ENCODE peak calls at places on chromosomes 6 and 20, in nine cellular contexts. One of them, this sample, is unnamed.

GRCh38 chr20:62780696-62781095 is 15.6 kb upstream of the MRGBP start:
- DNase-seq in coronary artery: no peak
- DNase-seq in fibroblast of lung: no peak
- DNase-seq in Caco-2: no peak
- DNase-seq in cardiac muscle cell: no peak
- DNase-seq in effector memory CD4-positive, alpha-beta T cell: no peak
- DNase-seq in esophagus squamous epithelium: no peak
- DNase-seq in small intestine: no peak
- DNase-seq in GM23248: no peak
- DNase-seq in this sample: no peak

GRCh38 chr6:7389162-7389450 is 436 bp downstream of the CAGE1 start:
- DNase-seq in cardiac muscle cell: peak; percentile 90
- DNase-seq in coronary artery: no peak
- DNase-seq in fibroblast of lung: peak; percentile 73
- DNase-seq in small intestine: no peak
- DNase-seq in esophagus squamous epithelium: no peak
- DNase-seq in effector memory CD4-positive, alpha-beta T cell: no peak
- DNase-seq in GM23248: peak; percentile 78
- DNase-seq in Caco-2: no peak
- DNase-seq in this sample: peak; percentile 72

GRCh38 chr20:13219327-13220193 is 1.5 kb upstream of the ISM1 start:
- DNase-seq in fibroblast of lung: no peak
- DNase-seq in small intestine: no peak
- DNase-seq in esophagus squamous epithelium: no peak
- DNase-seq in effector memory CD4-positive, alpha-beta T cell: no peak
- DNase-seq in coronary artery: no peak
- DNase-seq in cardiac muscle cell: no peak
- DNase-seq in GM23248: no peak
- DNase-seq in Caco-2: no peak
- DNase-seq in this sample: no peak

GRCh38 chr6:36874443-36875249 is at the start of gene PPIL1:
- DNase-seq in cardiac muscle cell: peak; percentile 92
- DNase-seq in fibroblast of lung: peak; percentile 87
- DNase-seq in Caco-2: peak; percentile 85
- DNase-seq in esophagus squamous epithelium: peak; percentile 23
- DNase-seq in small intestine: peak; percentile 87
- DNase-seq in effector memory CD4-positive, alpha-beta T cell: peak; percentile 84
- DNase-seq in GM23248: peak; percentile 96
- DNase-seq in coronary artery: peak; percentile 90
- DNase-seq in this sample: peak; percentile 79

GRCh38 chr6:74638467-74638866 is 567.4 kb downstream of the COL12A1 start:
- DNase-seq in coronary artery: no peak
- DNase-seq in small intestine: no peak
- DNase-seq in Caco-2: no peak
- DNase-seq in esophagus squamous epithelium: no peak
- DNase-seq in GM23248: peak; percentile 58
- DNase-seq in fibroblast of lung: peak; percentile 6
- DNase-seq in cardiac muscle cell: peak; percentile 1
- DNase-seq in effector memory CD4-positive, alpha-beta T cell: no peak
- DNase-seq in this sample: no peak

GRCh38 chr6:152091201-152091600 is 283.7 kb downstream of the ESR1 start:
- DNase-seq in effector memory CD4-positive, alpha-beta T cell: no peak
- DNase-seq in GM23248: no peak
- DNase-seq in coronary artery: no peak
- DNase-seq in cardiac muscle cell: no peak
- DNase-seq in esophagus squamous epithelium: no peak
- DNase-seq in Caco-2: no peak
- DNase-seq in fibroblast of lung: no peak
- DNase-seq in small intestine: no peak
- DNase-seq in this sample: peak; percentile 46

GRCh38 chr6:84791233-84791632 is 26.8 kb upstream of the TBX18 start:
- DNase-seq in esophagus squamous epithelium: no peak
- DNase-seq in Caco-2: no peak
- DNase-seq in cardiac muscle cell: no peak
- DNase-seq in coronary artery: no peak
- DNase-seq in effector memory CD4-positive, alpha-beta T cell: no peak
- DNase-seq in small intestine: no peak
- DNase-seq in GM23248: peak; percentile 48
- DNase-seq in fibroblast of lung: no peak
- DNase-seq in this sample: peak; percentile 55

GRCh38 chr20:41265931-41266330 is 51.6 kb downstream of the ZHX3 start:
- DNase-seq in coronary artery: no peak
- DNase-seq in small intestine: no peak
- DNase-seq in effector memory CD4-positive, alpha-beta T cell: no peak
- DNase-seq in fibroblast of lung: no peak
- DNase-seq in GM23248: no peak
- DNase-seq in esophagus squamous epithelium: no peak
- DNase-seq in cardiac muscle cell: no peak
- DNase-seq in Caco-2: no peak
- DNase-seq in this sample: no peak

GRCh38 chr6:132391391-132392291 is 9.6 kb downstream of the MOXD1 start:
- DNase-seq in fibroblast of lung: peak; percentile 96
- DNase-seq in small intestine: peak; percentile 1
- DNase-seq in cardiac muscle cell: no peak
- DNase-seq in Caco-2: no peak
- DNase-seq in coronary artery: no peak
- DNase-seq in effector memory CD4-positive, alpha-beta T cell: no peak
- DNase-seq in esophagus squamous epithelium: peak; percentile 2
- DNase-seq in GM23248: peak; percentile 95
- DNase-seq in this sample: peak; percentile 50

DNA sequence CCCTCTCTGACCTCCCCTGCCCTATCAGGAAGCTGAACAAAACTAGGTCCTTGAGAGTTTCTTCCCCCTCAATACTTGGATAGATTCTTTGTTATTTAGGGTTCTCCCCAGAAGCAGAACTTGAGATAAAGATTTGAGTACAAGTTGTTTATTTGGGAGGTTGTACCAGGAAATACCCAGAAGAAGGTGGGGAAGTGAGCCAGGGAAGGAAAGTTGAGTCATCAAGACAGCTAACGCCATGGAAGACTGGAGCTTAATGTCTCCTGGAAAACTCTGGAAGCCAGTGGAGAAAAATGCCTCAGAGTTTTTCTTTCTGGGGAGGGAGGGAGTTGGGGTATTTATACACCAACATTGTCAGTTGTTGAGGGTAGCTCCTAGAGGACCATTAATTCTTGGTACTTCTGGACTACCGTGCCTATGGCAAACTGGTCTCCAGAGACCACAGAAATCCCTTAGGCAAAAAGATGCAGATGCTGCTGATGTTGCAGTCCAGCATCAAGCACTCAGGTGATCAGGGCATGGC is 102.6 kb upstream of the ZFP64 start:
- DNase-seq in effector memory CD4-positive, alpha-beta T cell: no peak
- DNase-seq in GM23248: peak; percentile 19
- DNase-seq in cardiac muscle cell: no peak
- DNase-seq in small intestine: no peak
- DNase-seq in fibroblast of lung: no peak
- DNase-seq in Caco-2: no peak
- DNase-seq in esophagus squamous epithelium: no peak
- DNase-seq in coronary artery: no peak
- DNase-seq in this sample: peak; percentile 45
- H3K4me3 ChIP-seq in effector memory CD4-positive, alpha-beta T cell: no peak overlapping the region
- H3K4me3 ChIP-seq in GM23248: no peak overlapping the region
- H3K4me3 ChIP-seq in cardiac muscle cell: no peak overlapping the region
- H3K4me3 ChIP-seq in small intestine: no peak overlapping the region
- H3K4me3 ChIP-seq in fibroblast of lung: no peak overlapping the region
- H3K4me3 ChIP-seq in Caco-2: no peak overlapping the region
- H3K4me3 ChIP-seq in esophagus squamous epithelium: no peak overlapping the region
- H3K4me3 ChIP-seq in coronary artery: no peak overlapping the region
- H3K4me3 ChIP-seq in this sample: no peak overlapping the region

GRCh38 chr6:19269341-19269898 is 567.8 kb upstream of the ID4 start:
- DNase-seq in GM23248: no peak
- DNase-seq in small intestine: no peak
- DNase-seq in effector memory CD4-positive, alpha-beta T cell: no peak
- DNase-seq in cardiac muscle cell: no peak
- DNase-seq in coronary artery: no peak
- DNase-seq in Caco-2: no peak
- DNase-seq in esophagus squamous epithelium: no peak
- DNase-seq in fibroblast of lung: no peak
- DNase-seq in this sample: no peak

GRCh38 chr6:19268718-19269117 is 568.5 kb upstream of the ID4 start:
- DNase-seq in GM23248: no peak
- DNase-seq in small intestine: no peak
- DNase-seq in coronary artery: no peak
- DNase-seq in fibroblast of lung: no peak
- DNase-seq in Caco-2: no peak
- DNase-seq in esophagus squamous epithelium: no peak
- DNase-seq in effector memory CD4-positive, alpha-beta T cell: no peak
- DNase-seq in cardiac muscle cell: no peak
- DNase-seq in this sample: no peak

GRCh38 chr6:19268117-19268516 is 569.1 kb upstream of the ID4 start:
- DNase-seq in cardiac muscle cell: no peak
- DNase-seq in esophagus squamous epithelium: no peak
- DNase-seq in small intestine: no peak
- DNase-seq in Caco-2: peak; percentile 3
- DNase-seq in effector memory CD4-positive, alpha-beta T cell: no peak
- DNase-seq in fibroblast of lung: peak; percentile 14
- DNase-seq in GM23248: no peak
- DNase-seq in coronary artery: no peak
- DNase-seq in this sample: no peak

DNA sequence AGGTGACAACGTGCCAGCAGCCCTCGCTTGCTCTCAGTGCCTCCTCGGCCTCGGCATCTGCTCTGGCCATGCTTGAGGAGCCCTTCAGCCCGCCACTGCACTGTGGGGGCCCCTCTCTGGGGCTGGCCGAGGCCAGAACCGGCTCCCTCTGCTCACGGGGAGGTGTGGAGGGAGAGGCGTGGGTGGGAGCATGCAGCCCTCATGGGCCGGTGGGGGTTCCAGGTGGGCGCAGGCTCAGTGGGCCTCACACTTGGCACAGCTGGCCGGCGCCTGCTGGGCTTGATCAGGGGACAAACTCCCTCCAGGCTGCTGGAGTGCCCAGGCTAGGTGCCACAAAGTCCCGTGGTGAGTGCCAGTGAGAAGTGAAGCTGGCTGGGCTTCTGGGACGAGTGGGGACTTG is 566.6 kb upstream of the ID4 start:
- DNase-seq in coronary artery: no peak
- DNase-seq in cardiac muscle cell: no peak
- DNase-seq in fibroblast of lung: no peak
- DNase-seq in GM23248: no peak
- DNase-seq in Caco-2: no peak
- DNase-seq in esophagus squamous epithelium: no peak
- DNase-seq in small intestine: no peak
- DNase-seq in effector memory CD4-positive, alpha-beta T cell: no peak
- DNase-seq in this sample: no peak
- H3K4me3 ChIP-seq in coronary artery: no peak overlapping the region
- H3K4me3 ChIP-seq in cardiac muscle cell: no peak overlapping the region
- H3K4me3 ChIP-seq in fibroblast of lung: no peak overlapping the region
- H3K4me3 ChIP-seq in GM23248: no peak overlapping the region
- H3K4me3 ChIP-seq in Caco-2: no peak overlapping the region
- H3K4me3 ChIP-seq in esophagus squamous epithelium: no peak overlapping the region
- H3K4me3 ChIP-seq in small intestine: no peak overlapping the region
- H3K4me3 ChIP-seq in effector memory CD4-positive, alpha-beta T cell: no peak overlapping the region
- H3K4me3 ChIP-seq in this sample: no peak overlapping the region

DNA sequence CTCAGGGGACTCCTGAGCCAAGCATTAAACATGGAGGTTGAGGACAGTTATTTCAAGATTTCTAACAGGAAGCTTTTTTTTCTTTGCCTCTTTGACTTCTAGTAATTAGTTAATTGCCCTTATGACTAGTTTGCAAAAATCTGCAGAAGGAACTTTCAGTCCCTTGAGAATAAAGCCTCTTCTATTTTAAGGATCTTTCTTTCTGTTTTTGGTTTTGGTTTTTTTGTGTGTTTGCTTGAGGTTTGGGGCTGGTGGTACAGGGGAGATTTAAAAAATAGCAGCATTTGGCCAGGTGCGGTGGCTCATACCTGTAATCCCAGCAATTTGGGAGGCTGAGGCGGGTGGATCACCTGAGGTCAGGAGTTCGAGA is 259.3 kb downstream of the BMP7 start:
- DNase-seq in coronary artery: no peak
- DNase-seq in fibroblast of lung: no peak
- DNase-seq in effector memory CD4-positive, alpha-beta T cell: no peak
- DNase-seq in small intestine: no peak
- DNase-seq in Caco-2: no peak
- DNase-seq in cardiac muscle cell: no peak
- DNase-seq in GM23248: no peak
- DNase-seq in esophagus squamous epithelium: no peak
- DNase-seq in this sample: no peak
- H3K4me3 ChIP-seq in coronary artery: no peak overlapping the region
- H3K4me3 ChIP-seq in fibroblast of lung: no peak overlapping the region
- H3K4me3 ChIP-seq in effector memory CD4-positive, alpha-beta T cell: no peak overlapping the region
- H3K4me3 ChIP-seq in small intestine: no peak overlapping the region
- H3K4me3 ChIP-seq in Caco-2: no peak overlapping the region
- H3K4me3 ChIP-seq in cardiac muscle cell: no peak overlapping the region
- H3K4me3 ChIP-seq in GM23248: peak overlapping the region; percentile 29
- H3K4me3 ChIP-seq in esophagus squamous epithelium: no peak overlapping the region
- H3K4me3 ChIP-seq in this sample: no peak overlapping the region

GRCh38 chr20:54872440-54872839 is 397.0 kb downstream of the DOK5 start:
- DNase-seq in fibroblast of lung: no peak
- DNase-seq in GM23248: no peak
- DNase-seq in cardiac muscle cell: no peak
- DNase-seq in effector memory CD4-positive, alpha-beta T cell: no peak
- DNase-seq in esophagus squamous epithelium: no peak
- DNase-seq in Caco-2: no peak
- DNase-seq in small intestine: no peak
- DNase-seq in coronary artery: no peak
- DNase-seq in this sample: no peak

GRCh38 chr20:54879393-54879792 is 404.0 kb downstream of the DOK5 start:
- DNase-seq in effector memory CD4-positive, alpha-beta T cell: no peak
- DNase-seq in Caco-2: no peak
- DNase-seq in GM23248: no peak
- DNase-seq in fibroblast of lung: no peak
- DNase-seq in cardiac muscle cell: no peak
- DNase-seq in small intestine: no peak
- DNase-seq in coronary artery: no peak
- DNase-seq in esophagus squamous epithelium: no peak
- DNase-seq in this sample: no peak

GRCh38 chr20:54869765-54870164 is 394.4 kb downstream of the DOK5 start:
- DNase-seq in cardiac muscle cell: no peak
- DNase-seq in fibroblast of lung: no peak
- DNase-seq in Caco-2: no peak
- DNase-seq in GM23248: no peak
- DNase-seq in effector memory CD4-positive, alpha-beta T cell: no peak
- DNase-seq in small intestine: no peak
- DNase-seq in coronary artery: no peak
- DNase-seq in esophagus squamous epithelium: no peak
- DNase-seq in this sample: no peak

GRCh38 chr20:54874718-54875117 is 399.3 kb downstream of the DOK5 start:
- DNase-seq in effector memory CD4-positive, alpha-beta T cell: no peak
- DNase-seq in esophagus squamous epithelium: no peak
- DNase-seq in cardiac muscle cell: no peak
- DNase-seq in coronary artery: no peak
- DNase-seq in fibroblast of lung: no peak
- DNase-seq in Caco-2: no peak
- DNase-seq in small intestine: no peak
- DNase-seq in GM23248: no peak
- DNase-seq in this sample: no peak

GRCh38 chr20:54875307-54875706 is 399.9 kb downstream of the DOK5 start:
- DNase-seq in fibroblast of lung: no peak
- DNase-seq in cardiac muscle cell: no peak
- DNase-seq in esophagus squamous epithelium: no peak
- DNase-seq in coronary artery: no peak
- DNase-seq in small intestine: no peak
- DNase-seq in GM23248: no peak
- DNase-seq in effector memory CD4-positive, alpha-beta T cell: no peak
- DNase-seq in Caco-2: no peak
- DNase-seq in this sample: no peak
- H3K4me3 ChIP-seq in fibroblast of lung: no peak overlapping the region
- H3K4me3 ChIP-seq in cardiac muscle cell: no peak overlapping the region
- H3K4me3 ChIP-seq in esophagus squamous epithelium: no peak overlapping the region
- H3K4me3 ChIP-seq in coronary artery: no peak overlapping the region
- H3K4me3 ChIP-seq in small intestine: no peak overlapping the region
- H3K4me3 ChIP-seq in GM23248: no peak overlapping the region
- H3K4me3 ChIP-seq in effector memory CD4-positive, alpha-beta T cell: no peak overlapping the region
- H3K4me3 ChIP-seq in Caco-2: no peak overlapping the region
- H3K4me3 ChIP-seq in this sample: no peak overlapping the region